ENCODE peak calls at places on chromosomes 12 and 14, in six cellular contexts. M is OCI-LY7, G is tibial artery, P is right lobe of liver, I is epithelial cell of esophagus, H is cardiac fibroblast. Y is an unnamed sample.
A peak's percentile ranks its signal among the peaks of the same experiment; 100 is the strongest.

GRCh38 chr12:42382013-42382696 is 56.2 kb downstream of the PPHLN1 start:
- DNase-seq in M (no peak), G (no peak), P (no peak), I (peak; percentile 57), H (peak; percentile 61), Y (peak; percentile 14)

GRCh38 chr12:38905480-38906351 is at the start of gene CPNE8:
- DNase-seq in M (no peak), G (peak; percentile 94), P (peak; percentile 93), I (peak; percentile 67), H (peak; percentile 85), Y (peak; percentile 76)

GRCh38 chr14:55388160-55388559 is 23.5 kb downstream of the ATG14 start:
- DNase-seq in M (no peak), G (no peak), P (no peak), I (no peak), H (no peak), Y (no peak)

GRCh38 chr12:11885261-11886038 is 185.3 kb upstream of the BCL2L14 start:
- DNase-seq in M (no peak), G (no peak), P (no peak), I (peak; percentile 96), H (peak; percentile 55), Y (no peak)

GRCh38 chr14:94933411-94933964 is 163.6 kb upstream of the GSC start:
- DNase-seq in M (no peak), G (no peak), P (no peak), I (no peak), H (no peak), Y (no peak)

GRCh38 chr12:69662764-69663163 is 36.3 kb downstream of the BEST3 start:
- DNase-seq in M (no peak), G (no peak), P (no peak), I (no peak), H (no peak), Y (no peak)

GRCh38 chr14:21041676-21042433 is at the start of gene RNASE7:
- DNase-seq in M (no peak), G (no peak), P (peak; percentile 67), I (peak; percentile 98), H (peak; percentile 36), Y (no peak)

GRCh38 chr14:23610815-23611289 is 25.3 kb upstream of the DHRS2 start:
- DNase-seq in M (no peak), G (no peak), P (no peak), I (no peak), H (no peak), Y (no peak)

GRCh38 chr14:104335176-104335575 is 196.8 kb downstream of the KIF26A start:
- DNase-seq in M (no peak), G (no peak), P (no peak), I (no peak), H (no peak), Y (peak; percentile 33)

GRCh38 chr12:117347588-117347987 is 13.8 kb downstream of the NOS1 start:
- DNase-seq in M (no peak), G (peak; percentile 17), P (no peak), I (peak; percentile 34), H (no peak), Y (no peak)

DNA sequence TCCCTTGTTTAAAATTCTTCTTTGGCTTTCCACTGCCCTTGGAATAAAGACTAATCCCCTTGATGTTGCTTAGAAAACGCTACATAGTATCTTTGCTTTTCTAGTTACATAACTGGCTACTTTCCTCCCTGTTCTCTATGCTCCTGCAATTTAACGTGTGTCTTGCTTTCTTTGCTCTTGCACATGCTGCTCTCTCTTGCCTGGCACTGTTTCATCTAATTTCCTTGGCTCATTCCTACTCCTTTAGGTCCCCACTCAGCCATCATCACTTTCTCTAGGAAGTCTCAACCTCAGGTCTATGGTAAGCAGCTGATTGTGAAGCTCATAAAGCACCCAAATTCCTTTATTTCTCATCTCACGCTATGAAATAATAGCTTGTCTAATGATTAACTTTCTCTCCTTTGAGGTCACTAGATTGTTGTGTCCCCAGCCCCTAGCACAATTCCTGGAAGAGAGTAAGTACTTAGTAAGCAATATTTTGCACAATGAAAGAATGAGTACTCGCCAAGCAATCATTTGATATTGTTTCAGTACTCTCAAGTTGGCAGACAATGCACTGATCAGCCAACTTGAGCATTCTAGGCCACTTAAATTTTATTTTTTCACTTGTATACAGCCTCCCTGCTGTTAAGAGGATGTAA is 3.3 kb downstream of the ALDH6A1 start:
- DNase-seq in M (no peak), G (no peak), P (no peak), I (no peak), H (peak; percentile 21), Y (no peak)
- H3K4me3 ChIP-seq in M (no peak overlapping the region), G (no peak overlapping the region), P (no peak overlapping the region), I (no peak overlapping the region), H (no peak overlapping the region), Y (no peak overlapping the region)

GRCh38 chr14:89383171-89383845 is 33.7 kb downstream of the FOXN3 start:
- DNase-seq in M (peak; percentile 57), G (no peak), P (no peak), I (no peak), H (no peak), Y (no peak)
- H3K4me3 ChIP-seq in M (peak overlapping the region; percentile 53), G (no peak overlapping the region), P (no peak overlapping the region), I (no peak overlapping the region), H (no peak overlapping the region), Y (no peak overlapping the region)

DNA sequence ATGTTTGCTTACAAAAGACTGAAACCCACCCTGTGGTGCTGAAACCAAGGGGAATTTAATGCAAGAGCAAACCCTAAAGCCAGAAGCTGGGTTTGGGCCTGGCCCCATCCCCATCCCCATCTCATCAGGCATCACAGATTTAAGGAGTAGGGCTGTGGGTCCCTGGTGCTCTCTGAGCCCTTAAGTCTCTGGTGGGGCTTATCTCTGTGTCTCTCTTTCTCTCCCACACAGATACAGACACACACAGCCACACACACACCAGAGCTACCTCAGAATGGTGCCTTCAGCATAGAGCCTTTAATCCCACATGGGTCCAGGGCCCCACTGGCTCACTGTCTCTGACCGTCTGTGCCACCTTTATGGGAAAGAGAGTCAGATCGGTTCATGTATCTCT is 237.0 kb downstream of the SLC41A2 start:
- DNase-seq in M (no peak), G (no peak), P (no peak), I (no peak), H (no peak), Y (peak; percentile 41)
- H3K4me3 ChIP-seq in M (no peak overlapping the region), G (peak overlapping the region; percentile 6), P (no peak overlapping the region), I (no peak overlapping the region), H (no peak overlapping the region), Y (no peak overlapping the region)

GRCh38 chr12:124823272-124823970 is 40.2 kb downstream of the SCARB1 start:
- DNase-seq in M (no peak), G (no peak), P (no peak), I (no peak), H (no peak), Y (no peak)
- H3K4me3 ChIP-seq in M (no peak overlapping the region), G (no peak overlapping the region), P (no peak overlapping the region), I (no peak overlapping the region), H (no peak overlapping the region), Y (no peak overlapping the region)

DNA sequence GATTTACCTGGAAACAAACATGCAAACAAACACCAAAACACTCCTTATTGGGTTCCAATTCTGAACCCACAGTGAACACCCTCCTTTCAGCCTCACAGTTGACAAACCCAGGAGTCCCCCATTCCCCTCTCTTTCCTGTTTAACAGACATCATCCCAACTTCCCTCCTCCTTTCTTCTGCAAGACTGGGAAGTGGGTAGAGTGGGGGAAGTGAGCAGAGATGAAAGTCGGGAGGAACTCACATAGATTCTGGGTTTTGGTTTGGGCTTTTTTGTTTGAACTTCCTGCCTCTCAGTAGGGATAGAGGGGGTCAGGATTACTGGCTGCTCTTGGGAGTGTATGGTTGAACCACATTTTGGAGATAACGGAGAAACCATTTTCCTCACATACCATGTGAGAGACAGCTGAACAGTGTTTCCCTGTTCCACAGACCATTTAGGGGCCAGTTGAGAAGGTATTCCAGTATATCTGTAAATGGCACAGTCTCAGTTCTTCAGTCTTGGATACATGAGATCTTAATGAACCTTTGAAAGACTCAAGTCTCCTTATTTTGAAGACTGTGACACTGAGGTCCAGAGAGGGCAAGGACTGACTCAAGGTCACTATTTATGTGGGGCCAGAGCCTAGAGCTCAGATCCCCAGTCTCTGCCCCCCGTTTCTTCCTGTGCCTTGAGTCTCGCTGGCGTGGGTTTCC is 3.9 kb upstream of the GPR84 start:
- DNase-seq in M (no peak), G (no peak), P (no peak), I (no peak), H (no peak), Y (no peak)
- H3K4me3 ChIP-seq in M (peak overlapping the region; percentile 27), G (peak overlapping the region; percentile 46), P (no peak overlapping the region), I (no peak overlapping the region), H (no peak overlapping the region), Y (no peak overlapping the region)

Y was measured in H7.